ENCODE peak calls at places on chromosome 13, in five cellular contexts. D, P, T, J and F are unnamed samples.

GRCh38 chr13:72643339-72643989 is 84.0 kb downstream of the MZT1 start:
- DNase-seq in T (peak; percentile 70), J (peak; percentile 29), D (no peak), P (no peak), F (peak; percentile 61)

GRCh38 chr13:91291078-91291477 is 56.4 kb upstream of the MIR17HG start:
- DNase-seq in T (no peak), P (no peak), J (no peak), D (no peak), F (no peak)

GRCh38 chr13:110773480-110773879 is 60.0 kb downstream of the ING1 start:
- DNase-seq in J (no peak), T (no peak), P (no peak), D (no peak), F (no peak)

GRCh38 chr13:23330356-23330755 is 103.1 kb downstream of the SACS start:
- DNase-seq in D (no peak), J (no peak), T (no peak), P (no peak), F (no peak)

GRCh38 chr13:74290324-74290773 is 156.1 kb upstream of the KLF12 start:
- DNase-seq in T (peak; percentile 78), P (peak; percentile 68), D (no peak), J (no peak), F (peak; percentile 98)

GRCh38 chr13:31242935-31243334 is 43.2 kb downstream of the B3GLCT start:
- DNase-seq in T (no peak), D (no peak), P (no peak), J (no peak), F (no peak)

GRCh38 chr13:97254809-97255208 is 32.7 kb downstream of the MBNL2 start:
- DNase-seq in J (no peak), D (no peak), P (no peak), T (no peak), F (peak; percentile 96)

GRCh38 chr13:113170503-113170902 is 12.1 kb downstream of the PROZ start:
- DNase-seq in D (no peak), J (no peak), P (no peak), T (no peak), F (no peak)

GRCh38 chr13:98033277-98034247 is 80.1 kb downstream of the IPO5 start:
- DNase-seq in P (no peak), D (no peak), T (peak; percentile 71), J (no peak), F (peak; percentile 38)

GRCh38 chr13:30148171-30148754 is 159.1 kb downstream of the KATNAL1 start:
- DNase-seq in P (no peak), T (no peak), D (no peak), J (no peak), F (no peak)

GRCh38 chr13:29073762-29074161 is 253.6 kb downstream of the MTUS2 start:
- DNase-seq in D (no peak), T (no peak), P (no peak), J (no peak), F (no peak)

GRCh38 chr13:41059466-41059865 is 1.8 kb upstream of the WBP4 start:
- DNase-seq in D (no peak), P (no peak), T (no peak), J (no peak), F (no peak)

GRCh38 chr13:85441975-85442374 is 357.2 kb downstream of the SLITRK6 start:
- DNase-seq in D (no peak), J (no peak), P (no peak), T (no peak), F (no peak)

GRCh38 chr13:69604698-69605097 is 502.9 kb upstream of the ATXN8OS start:
- DNase-seq in T (no peak), D (no peak), J (no peak), P (no peak), F (no peak)

GRCh38 chr13:79405831-79406596 is at the start of gene RBM26:
- DNase-seq in D (peak; percentile 78), J (peak; percentile 94), P (peak; percentile 95), T (peak; percentile 86), F (peak; percentile 86)

GRCh38 chr13:95301135-95301946 is at the start of gene ABCC4:
- DNase-seq in D (no peak), J (peak; percentile 70), P (peak; percentile 71), T (peak; percentile 41), F (peak; percentile 29)

GRCh38 chr13:110333837-110334236 is 26.8 kb downstream of the COL4A2 start:
- DNase-seq in P (peak; percentile 62), D (no peak), T (no peak), J (no peak), F (no peak)

GRCh38 chr13:88670509-88670908 is 999.3 kb downstream of the SLITRK5 start:
- DNase-seq in P (no peak), D (no peak), J (no peak), T (no peak), F (no peak)

GRCh38 chr13:108859202-108860012 is 230.0 kb downstream of the MYO16 start:
- DNase-seq in P (no peak), D (no peak), T (peak; percentile 76), J (no peak), F (peak; percentile 4)

GRCh38 chr13:79581870-79582315 is 100.9 kb downstream of the NDFIP2 start:
- DNase-seq in P (no peak), J (no peak), D (no peak), T (peak; percentile 52), F (no peak)

GRCh38 chr13:112991611-112992010 is 22.6 kb downstream of the MCF2L start:
- DNase-seq in T (no peak), J (no peak), D (no peak), P (no peak), F (no peak)

GRCh38 chr13:49214917-49215376 is 5.2 kb upstream of the MLNR start:
- DNase-seq in D (no peak), T (no peak), P (no peak), J (peak; percentile 42), F (peak; percentile 7)

GRCh38 chr13:103469771-103470170 is 403.6 kb upstream of the SLC10A2 start:
- DNase-seq in T (no peak), P (no peak), J (no peak), D (no peak), F (no peak)

GRCh38 chr13:29999492-30000372 is 149.3 kb upstream of the UBL3 start:
- DNase-seq in J (no peak), T (no peak), D (no peak), P (no peak), F (no peak)

GRCh38 chr13:24225930-24226329 is 65.4 kb downstream of the SPATA13 start:
- DNase-seq in P (no peak), T (no peak), D (no peak), J (no peak), F (no peak)

GRCh38 chr13:68905186-68905585 is 1202.4 kb upstream of the ATXN8OS start:
- DNase-seq in J (no peak), D (no peak), P (no peak), T (no peak), F (no peak)

DNA sequence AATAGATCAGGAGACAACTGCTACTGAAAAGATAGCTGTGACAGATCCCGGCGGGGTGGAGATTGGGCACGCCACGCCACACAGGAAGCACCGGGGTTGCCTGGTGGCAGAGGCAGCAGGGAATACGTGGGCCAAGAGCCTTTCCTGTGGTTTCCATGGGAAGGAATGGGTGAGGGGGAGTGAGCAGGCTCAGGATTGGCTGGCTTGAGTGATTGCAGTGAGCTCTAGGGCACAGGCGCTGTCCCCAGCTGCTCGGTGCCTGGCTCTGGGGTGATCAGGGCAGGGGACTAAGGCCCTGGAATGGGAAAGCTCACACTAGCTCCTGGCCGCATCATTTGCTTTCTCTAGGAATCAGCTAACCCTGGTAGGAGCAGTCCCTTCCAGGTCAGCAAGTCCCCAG is 166.1 kb downstream of the USP12 start:
- DNase-seq in T (no peak), P (peak; percentile 52), J (no peak), D (no peak), F (no peak)
- H3K27me3 ChIP-seq in T (peaks cover 4% of the 10 kb centered on the region), P (no peaks in the 10 kb centered on the region), J (peaks cover 4% of the 10 kb centered on the region), D (no peaks in the 10 kb centered on the region), F (peaks cover 11% of the 10 kb centered on the region)

GRCh38 chr13:77062097-77062496 is 35.1 kb upstream of the FBXL3 start:
- DNase-seq in D (no peak), P (no peak), J (no peak), T (no peak), F (no peak)
- H3K36me3 ChIP-seq in D (peaks cover 28% of the 10 kb centered on the region), P (peaks cover 49% of the 10 kb centered on the region), J (peaks cover 22% of the 10 kb centered on the region), T (peaks cover 28% of the 10 kb centered on the region), F (peaks cover 4% of the 10 kb centered on the region)

GRCh38 chr13:32537580-32538233 is 888 bp downstream of the N4BP2L2 start:
- DNase-seq in T (no peak), D (no peak), P (no peak), J (peak; percentile 26), F (no peak)

GRCh38 chr13:32535748-32536147 is 2.8 kb downstream of the N4BP2L2 start:
- DNase-seq in D (no peak), P (no peak), J (no peak), T (no peak), F (no peak)

GRCh38 chr13:32538234-32538620 is 368 bp downstream of the N4BP2L2 start:
- DNase-seq in D (no peak), P (peak; percentile 71), T (peak; percentile 52), J (peak; percentile 63), F (peak; percentile 51)

GRCh38 chr13:32535140-32535539 is 3.5 kb downstream of the N4BP2L2 start:
- DNase-seq in P (no peak), D (no peak), T (no peak), J (no peak), F (no peak)

DNA sequence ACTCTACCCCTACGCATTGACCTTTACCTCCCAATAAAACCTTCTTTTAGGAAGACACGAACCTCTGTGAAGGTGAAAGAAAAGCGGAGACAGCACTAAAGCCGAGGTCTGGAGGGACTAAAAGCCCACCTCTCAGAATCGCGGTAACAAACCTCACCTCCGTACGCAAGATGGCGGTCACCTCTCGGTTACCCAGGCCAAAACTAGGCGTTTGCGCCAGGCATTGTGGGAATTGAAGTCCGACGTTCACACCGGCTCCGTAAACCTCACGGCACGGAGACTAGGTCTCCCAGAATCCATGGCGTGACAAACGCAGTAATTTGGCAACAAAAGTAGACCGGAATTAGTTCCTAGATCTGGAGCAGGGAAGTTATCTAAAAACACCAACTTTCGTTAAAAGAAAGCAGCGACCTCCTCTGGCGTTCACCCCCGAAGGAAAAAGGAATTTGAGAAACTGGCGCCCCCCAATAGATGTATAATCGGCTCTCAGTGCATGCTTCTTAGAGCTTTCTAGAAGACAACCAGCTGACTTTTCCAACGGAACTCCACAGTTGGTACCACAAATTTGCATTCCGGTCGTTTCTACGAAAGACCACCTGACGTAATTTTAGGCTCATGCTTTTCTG is at the start of gene N4BP2L2:
- DNase-seq in J (peak; percentile 94), T (peak; percentile 98), P (peak; percentile 97), D (peak; percentile 89), F (peak; percentile 94)
- TF ChIP-seq CTCF in J (peak; percentile 26), T (peak; percentile 46), P (peak; percentile 9), D (no peak), F (peak; percentile 16)

DNA sequence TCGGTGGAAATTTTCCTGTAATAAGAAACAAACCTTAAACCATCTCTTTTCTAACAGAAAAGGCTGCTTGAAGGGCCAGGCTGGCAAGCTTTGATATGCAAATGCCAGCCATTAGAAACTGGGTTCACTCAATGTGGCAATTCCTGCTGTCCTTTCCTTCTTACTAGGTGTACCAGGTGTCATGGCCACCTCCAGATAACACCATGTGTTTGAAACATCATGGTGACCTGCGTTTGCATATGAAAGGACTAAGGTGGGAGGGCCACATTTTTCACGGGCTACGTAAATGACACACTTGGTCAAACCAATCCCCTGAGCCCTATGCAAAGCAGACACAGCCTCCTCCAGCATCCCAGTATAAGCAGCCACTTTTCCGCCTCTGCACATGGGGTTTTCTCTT is 789.1 kb upstream of the SLITRK5 start:
- DNase-seq in D (no peak), P (no peak), T (no peak), J (no peak), F (no peak)
- H3K27me3 ChIP-seq in D (no peaks in the 10 kb centered on the region), P (no peaks in the 10 kb centered on the region), T (no peaks in the 10 kb centered on the region), J (no peaks in the 10 kb centered on the region), F (no peaks in the 10 kb centered on the region)